ENCODE peak calls at places on chromosome 13, in four cellular contexts. B is psoas muscle, C is fibroblast of lung, T is ovary. K is an unnamed sample. For H3K36me3, the result is how much of the 10 kb centered on the place peaks cover.

GRCh38 chr13:28429685-28430290 is 65.1 kb downstream of the FLT1 start:
- DNase-seq in B (no peak), C (no peak), T (no peak), K (no peak)

GRCh38 chr13:28714651-28715050 is 4.1 kb downstream of the SLC46A3 start:
- DNase-seq in B (no peak), C (no peak), T (no peak), K (no peak)

GRCh38 chr13:73429691-73430090 is 370.9 kb downstream of the KLF5 start:
- DNase-seq in B (no peak), C (no peak), T (no peak), K (no peak)

GRCh38 chr13:71828564-71828963 is 38.4 kb downstream of the DACH1 start:
- DNase-seq in B (no peak), C (no peak), T (no peak), K (no peak)

GRCh38 chr13:87923713-87924112 is 252.5 kb downstream of the SLITRK5 start:
- DNase-seq in B (no peak), C (no peak), T (no peak), K (no peak)

GRCh38 chr13:50161052-50161451 is 145.8 kb downstream of the KCNRG start:
- DNase-seq in B (no peak), C (peak), T (no peak), K (no peak)

GRCh38 chr13:36357692-36358091 is 11.5 kb upstream of the SPART start:
- DNase-seq in B (peak), C (no peak), T (peak), K (peak)

GRCh38 chr13:110412132-110412912 is 105.2 kb downstream of the COL4A2 start:
- DNase-seq in B (peak), C (peak), T (peak), K (peak)

GRCh38 chr13:65302691-65303090 is 1927.4 kb downstream of the PCDH9 start:
- DNase-seq in B (no peak), C (no peak), T (no peak), K (no peak)

DNA sequence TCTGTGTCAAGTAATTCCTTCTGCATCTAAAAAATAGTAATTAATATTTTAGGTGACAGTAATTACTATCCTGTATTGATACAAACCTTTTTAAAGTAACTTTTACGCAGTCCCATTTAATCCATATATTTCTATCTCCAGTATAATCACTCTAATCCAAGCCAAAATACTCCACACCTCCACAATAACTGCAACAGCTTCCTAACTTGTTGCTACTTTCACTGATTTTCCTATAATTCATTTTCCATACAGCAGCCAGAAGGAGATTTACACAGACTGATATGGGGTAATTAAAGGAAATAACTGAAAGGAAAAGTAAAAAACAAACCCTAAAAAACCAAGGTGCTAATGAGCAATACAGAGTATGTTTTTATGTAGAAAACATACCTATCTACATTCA is 64.9 kb downstream of the RBM26 start:
- DNase-seq in B (no peak), C (no peak), T (no peak), K (no peak)
- H3K36me3 ChIP-seq in B (half or more), C (under half), T (under half), K (under half)

GRCh38 chr13:97380696-97381095 is 53.3 kb upstream of the RAP2A start:
- DNase-seq in B (no peak), C (no peak), T (no peak), K (no peak)
- H3K36me3 ChIP-seq in B (under half), C (under half), T (under half), K (under half)

GRCh38 chr13:77172650-77173049 is 145.7 kb upstream of the FBXL3 start:
- DNase-seq in B (no peak), C (no peak), T (no peak), K (no peak)
- H3K36me3 ChIP-seq in B (half or more), C (under half), T (under half), K (under half)

DNA sequence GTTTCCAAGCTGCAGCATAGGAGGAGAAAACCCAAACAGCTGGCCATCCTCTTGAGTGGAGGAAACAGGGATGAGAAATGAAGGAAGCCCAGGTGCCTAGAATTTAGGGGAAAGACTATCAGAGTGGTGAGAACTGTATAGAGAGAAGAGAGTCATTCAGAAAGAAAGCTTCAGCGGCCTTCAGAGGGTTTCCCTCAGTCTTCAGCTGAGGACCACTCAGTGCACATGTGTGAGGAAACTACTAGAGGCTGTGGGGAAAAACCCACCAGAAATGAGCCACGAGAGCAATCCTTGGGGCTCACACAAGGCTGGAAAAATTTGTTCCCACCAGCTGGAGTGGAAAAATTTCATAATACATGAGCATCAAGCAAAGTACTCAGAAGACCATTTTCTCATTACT is 35.2 kb upstream of the CPB2 start:
- DNase-seq in B (no peak), C (no peak), T (no peak), K (no peak)
- H3K36me3 ChIP-seq in B (under half), C (under half), T (under half), K (under half)

DNA sequence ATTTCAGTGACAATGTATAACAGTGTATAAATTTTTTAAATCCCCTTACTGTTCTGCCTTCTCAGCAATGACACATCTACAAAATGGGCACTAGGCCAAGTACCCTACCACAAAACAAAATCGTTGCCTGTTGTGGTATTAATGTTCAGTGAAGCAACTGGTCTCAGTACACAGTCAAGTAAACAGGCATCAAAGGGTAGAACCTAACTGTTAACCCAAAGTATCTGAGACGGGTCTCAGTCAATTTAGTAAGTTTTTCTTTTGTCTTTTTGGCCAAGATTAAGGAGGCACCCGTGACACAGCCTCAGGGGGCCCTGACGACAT is 67.4 kb downstream of the SUCLA2 start:
- DNase-seq in B (no peak), C (peak), T (no peak), K (no peak)
- H3K36me3 ChIP-seq in B (under half), C (under half), T (under half), K (under half)

GRCh38 chr13:29936961-29937360 is 86.5 kb upstream of the UBL3 start:
- DNase-seq in B (no peak), C (no peak), T (no peak), K (no peak)

GRCh38 chr13:29937379-29937778 is 87.0 kb upstream of the UBL3 start:
- DNase-seq in B (no peak), C (no peak), T (no peak), K (no peak)

GRCh38 chr13:29939158-29939557 is 88.7 kb upstream of the UBL3 start:
- DNase-seq in B (no peak), C (no peak), T (no peak), K (no peak)

GRCh38 chr13:29936051-29936813 is 85.8 kb upstream of the UBL3 start:
- DNase-seq in B (no peak), C (no peak), T (no peak), K (no peak)

GRCh38 chr13:29937836-29938235 is 87.4 kb upstream of the UBL3 start:
- DNase-seq in B (no peak), C (no peak), T (no peak), K (no peak)
- H3K36me3 ChIP-seq in B (under half), C (under half), T (under half), K (under half)

DNA sequence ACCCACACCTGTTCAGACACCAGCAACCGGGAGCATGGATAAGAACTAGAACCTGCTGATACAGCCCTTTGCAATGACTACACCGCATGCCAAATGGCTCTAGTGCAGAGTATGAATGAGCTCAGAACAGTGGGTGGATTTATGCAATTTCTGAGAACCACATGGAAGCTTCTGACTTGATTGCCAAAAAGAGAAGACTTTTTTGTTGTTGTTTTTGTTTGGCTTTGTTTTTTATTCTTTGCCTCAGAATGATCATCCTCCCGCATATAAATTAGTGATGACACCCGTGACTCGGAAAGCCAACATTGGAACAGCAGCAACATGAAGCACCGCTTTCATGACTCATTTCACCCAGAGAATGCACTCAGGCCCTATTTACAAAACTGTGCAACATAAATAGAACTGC is 77.4 kb upstream of the LRCH1 start:
- DNase-seq in B (no peak), C (peak), T (no peak), K (no peak)
- H3K36me3 ChIP-seq in B (under half), C (under half), T (under half), K (under half)

DNA sequence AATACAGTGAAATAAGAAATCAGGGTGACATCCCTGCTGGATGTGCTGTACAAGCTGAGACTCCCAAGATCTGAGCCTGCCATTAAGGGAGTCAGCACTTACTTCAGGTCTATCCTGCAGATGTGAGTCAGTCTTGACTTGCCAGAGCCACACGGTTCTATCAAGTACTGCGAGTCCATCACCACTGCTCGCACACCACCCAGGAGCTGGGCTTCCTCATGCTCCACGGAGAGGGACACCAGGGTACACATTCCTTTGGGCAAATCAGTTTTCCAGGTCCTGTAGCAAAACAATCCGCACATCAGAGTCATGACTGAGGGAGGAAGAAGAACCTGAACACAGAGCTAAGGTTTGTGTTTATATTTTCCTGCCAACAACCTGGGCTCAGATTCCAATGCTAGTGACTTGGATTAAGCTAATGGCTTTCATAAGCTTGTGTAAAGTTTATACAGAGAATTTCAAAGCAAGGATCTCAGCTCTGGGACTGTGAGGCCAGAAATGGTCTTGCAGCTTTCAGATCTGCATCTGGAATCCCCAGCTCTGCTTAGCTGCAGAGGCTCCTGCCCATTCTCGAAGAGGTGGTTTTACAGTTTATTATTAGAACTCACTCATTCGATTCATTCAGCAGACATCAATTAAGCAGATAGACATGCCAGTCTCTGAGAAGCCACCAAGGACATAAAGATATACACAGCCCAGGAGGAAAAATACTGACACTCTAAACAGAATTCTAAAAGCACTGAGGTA is 90.6 kb downstream of the KL start:
- DNase-seq in B (no peak), C (no peak), T (no peak), K (no peak)
- H3K36me3 ChIP-seq in B (half or more), C (under half), T (under half), K (under half)

K was measured in uterus.